ENCODE peak calls at places on chromosome 13, in nine cellular contexts. H, W, N, U, V, L, P, Y and J are unnamed samples.

GRCh38 chr13:90562388-90562787 is 785.1 kb upstream of the MIR17HG start:
- DNase-seq in Y (no peak), H (no peak), V (no peak), L (no peak), P (no peak), N (no peak), W (no peak), U (no peak), J (no peak)

GRCh38 chr13:110981379-110981778 is 66.5 kb upstream of the ANKRD10 start:
- DNase-seq in L (no peak), N (no peak), U (no peak), V (no peak), Y (no peak), W (peak), P (no peak), H (no peak), J (no peak)

GRCh38 chr13:94683426-94683825 is 28.9 kb downstream of the SOX21 start:
- DNase-seq in N (no peak), Y (no peak), W (no peak), H (no peak), P (no peak), U (no peak), L (no peak), V (no peak), J (no peak)

GRCh38 chr13:46615888-46616531 is 63.0 kb downstream of the LRCH1 start:
- DNase-seq in N (no peak), W (no peak), P (no peak), L (peak), Y (no peak), V (no peak), H (no peak), U (peak), J (no peak)

GRCh38 chr13:90868321-90868920 is 479.1 kb upstream of the MIR17HG start:
- DNase-seq in V (peak), Y (no peak), W (peak), P (peak), U (no peak), H (no peak), L (peak), N (no peak), J (peak)

GRCh38 chr13:79723462-79724116 is 242.6 kb downstream of the NDFIP2 start:
- DNase-seq in P (no peak), L (no peak), N (no peak), W (no peak), U (no peak), Y (no peak), V (no peak), H (peak), J (no peak)

GRCh38 chr13:112902669-112903068 is 66.3 kb upstream of the MCF2L start:
- DNase-seq in L (no peak), Y (no peak), W (no peak), P (peak), U (no peak), V (no peak), N (no peak), H (no peak), J (no peak)

GRCh38 chr13:72970956-72971355 is 87.8 kb upstream of the KLF5 start:
- DNase-seq in L (peak), N (no peak), H (no peak), U (no peak), P (no peak), W (no peak), Y (no peak), V (no peak), J (no peak)

GRCh38 chr13:67296511-67296910 is 66.4 kb upstream of the PCDH9 start:
- DNase-seq in U (no peak), P (no peak), W (no peak), N (no peak), L (peak), Y (no peak), H (no peak), V (no peak), J (no peak)

GRCh38 chr13:59016250-59016649 is 1147.5 kb downstream of the DIAPH3 start:
- DNase-seq in N (no peak), U (no peak), W (no peak), V (no peak), P (no peak), Y (no peak), L (no peak), H (no peak), J (no peak)

GRCh38 chr13:44854264-44855060 is 134.8 kb downstream of the NUFIP1 start:
- DNase-seq in N (no peak), P (peak), V (no peak), H (peak), U (no peak), Y (no peak), W (no peak), L (peak), J (no peak)
- TF ChIP-seq POLR2A in N (no peak), P (peak), V (no peak), H (no peak), U (no peak), Y (no peak), W (no peak), L (no peak), J (no peak)

GRCh38 chr13:39049274-39049673 is 11.0 kb downstream of the NHLRC3 start:
- DNase-seq in U (no peak), H (no peak), N (no peak), L (no peak), P (no peak), V (no peak), W (no peak), Y (no peak), J (no peak)

GRCh38 chr13:39044536-39044935 is 6.3 kb downstream of the NHLRC3 start:
- DNase-seq in U (no peak), Y (no peak), L (no peak), H (no peak), V (no peak), W (no peak), P (no peak), N (no peak), J (no peak)

GRCh38 chr13:39051157-39051556 is 12.9 kb downstream of the NHLRC3 start:
- DNase-seq in H (no peak), L (peak), W (no peak), V (no peak), P (no peak), U (no peak), N (no peak), Y (no peak), J (no peak)

GRCh38 chr13:39048806-39049205 is 10.6 kb downstream of the NHLRC3 start:
- DNase-seq in U (no peak), N (no peak), V (no peak), P (no peak), H (no peak), W (no peak), L (no peak), Y (no peak), J (no peak)

DNA sequence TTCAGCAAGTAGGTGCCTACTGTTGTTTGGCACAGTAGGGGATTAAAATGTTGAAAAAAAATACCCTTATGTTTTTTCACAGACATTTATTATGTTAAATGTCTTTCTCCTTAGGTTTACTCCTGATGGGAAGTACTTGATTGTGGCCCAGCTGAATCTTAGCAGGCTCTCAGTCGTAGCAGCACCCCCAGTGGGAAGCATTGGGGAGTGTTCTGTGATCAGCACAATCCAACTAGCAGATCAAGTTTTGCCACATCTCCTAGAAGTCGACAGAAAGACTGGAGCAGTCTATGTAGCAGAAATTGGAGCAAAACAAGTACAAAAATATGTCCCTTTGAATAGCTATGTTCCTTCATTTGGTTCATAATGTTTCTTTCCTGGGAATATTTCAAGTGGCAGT is 9.3 kb downstream of the NHLRC3 start:
- DNase-seq in H (no peak), P (peak), V (no peak), Y (no peak), W (peak), L (no peak), U (no peak), N (no peak), J (no peak)
- TF ChIP-seq CTCF in H (no peak), P (no peak), V (no peak), Y (no peak), W (no peak), L (no peak), U (no peak), N (no peak), J (no peak)

GRCh38 chr13:99051768-99052455 is 74.0 kb upstream of the DOCK9 start:
- DNase-seq in N (no peak), H (no peak), Y (no peak), W (no peak), L (no peak), V (no peak), P (no peak), U (no peak), J (no peak)
- H3K27ac ChIP-seq in N (no peak), H (no peak), Y (no peak), W (no peak), L (no peak), V (no peak), P (no peak), U (no peak), J (no peak)

DNA sequence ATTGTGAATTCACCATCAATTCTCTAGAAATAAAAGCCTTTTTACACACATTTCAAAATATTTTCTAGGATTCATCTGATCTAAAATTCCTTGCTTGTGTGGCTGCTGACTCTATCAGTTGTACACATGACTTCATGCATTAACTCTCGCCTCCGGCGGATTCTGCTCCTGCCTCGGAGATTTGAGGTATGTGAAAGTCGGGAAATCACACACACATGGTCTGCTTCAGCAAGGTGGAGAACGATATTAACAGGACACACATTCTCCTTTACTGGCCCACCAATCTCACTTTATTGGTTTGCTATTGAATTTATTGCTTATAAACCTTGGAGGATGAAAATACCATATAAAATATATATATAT is 855.7 kb downstream of the SLITRK5 start:
- DNase-seq in P (no peak), Y (no peak), V (no peak), L (no peak), U (no peak), W (no peak), N (no peak), H (no peak), J (no peak)
- TF ChIP-seq POLR2A in P (no peak), Y (no peak), V (no peak), L (no peak), U (no peak), W (no peak), N (no peak), H (no peak), J (no peak)

GRCh38 chr13:103328899-103329298 is 262.7 kb upstream of the SLC10A2 start:
- DNase-seq in N (no peak), L (no peak), Y (no peak), V (no peak), W (no peak), P (no peak), H (no peak), U (no peak), J (no peak)
- TF ChIP-seq CTCF in N (no peak), L (no peak), Y (no peak), V (no peak), W (no peak), P (no peak), H (no peak), U (no peak), J (no peak)

GRCh38 chr13:23966221-23966690 is 69.0 kb upstream of the C1QTNF9B start:
- DNase-seq in L (no peak), Y (no peak), N (no peak), U (no peak), W (no peak), V (no peak), P (no peak), H (no peak), J (no peak)

GRCh38 chr13:23965346-23965745 is 68.0 kb upstream of the C1QTNF9B start:
- DNase-seq in W (no peak), P (peak), V (no peak), N (no peak), L (no peak), U (no peak), Y (no peak), H (no peak), J (no peak)

GRCh38 chr13:23963947-23964346 is 66.6 kb upstream of the C1QTNF9B start:
- DNase-seq in N (no peak), H (no peak), U (no peak), W (no peak), Y (no peak), P (no peak), L (peak), V (no peak), J (no peak)

GRCh38 chr13:23969672-23970071 is 72.4 kb upstream of the C1QTNF9B start:
- DNase-seq in U (no peak), Y (no peak), L (peak), N (no peak), P (no peak), H (no peak), V (no peak), W (no peak), J (no peak)

GRCh38 chr13:23966691-23967615 is 69.7 kb upstream of the C1QTNF9B start:
- DNase-seq in P (no peak), U (no peak), H (no peak), W (no peak), N (no peak), Y (no peak), V (no peak), L (peak), J (no peak)
- H3K27ac ChIP-seq in P (no peak), U (peak), H (no peak), W (no peak), N (no peak), Y (peak), V (peak), L (no peak), J (no peak)